ENCODE peak calls at places on chromosome 7, in seven cellular contexts. One of them, this sample, is unnamed.

GRCh38 chr7:78970440-78970916 is 483.0 kb downstream of the MAGI2 start:
- DNase-seq in AG08396: no peak
- DNase-seq in NAMALWA: no peak
- DNase-seq in heart left ventricle: no peak
- DNase-seq in astrocyte of the cerebellum: no peak
- DNase-seq in effector memory CD4-positive, alpha-beta T cell: no peak
- DNase-seq in right cardiac atrium: no peak
- DNase-seq in this sample: no peak

GRCh38 chr7:41573881-41574280 is 129.0 kb downstream of the INHBA start:
- DNase-seq in AG08396: no peak
- DNase-seq in NAMALWA: no peak
- DNase-seq in heart left ventricle: no peak
- DNase-seq in astrocyte of the cerebellum: no peak
- DNase-seq in effector memory CD4-positive, alpha-beta T cell: no peak
- DNase-seq in right cardiac atrium: no peak
- DNase-seq in this sample: no peak

GRCh38 chr7:26865094-26865388 is 651 bp upstream of the SKAP2 start:
- DNase-seq in AG08396: peak
- DNase-seq in NAMALWA: no peak
- DNase-seq in heart left ventricle: peak
- DNase-seq in astrocyte of the cerebellum: no peak
- DNase-seq in effector memory CD4-positive, alpha-beta T cell: no peak
- DNase-seq in right cardiac atrium: peak
- DNase-seq in this sample: no peak

GRCh38 chr7:85600425-85600824 is 413.6 kb upstream of the SEMA3D start:
- DNase-seq in AG08396: no peak
- DNase-seq in NAMALWA: no peak
- DNase-seq in heart left ventricle: no peak
- DNase-seq in astrocyte of the cerebellum: no peak
- DNase-seq in effector memory CD4-positive, alpha-beta T cell: no peak
- DNase-seq in right cardiac atrium: no peak
- DNase-seq in this sample: peak

GRCh38 chr7:95596183-95597135 is at the start of gene PDK4:
- DNase-seq in AG08396: peak
- DNase-seq in NAMALWA: no peak
- DNase-seq in heart left ventricle: peak
- DNase-seq in astrocyte of the cerebellum: no peak
- DNase-seq in effector memory CD4-positive, alpha-beta T cell: no peak
- DNase-seq in right cardiac atrium: peak
- DNase-seq in this sample: peak

GRCh38 chr7:23260371-23260770 is 13.8 kb downstream of the GPNMB start:
- DNase-seq in AG08396: no peak
- DNase-seq in NAMALWA: no peak
- DNase-seq in heart left ventricle: no peak
- DNase-seq in astrocyte of the cerebellum: no peak
- DNase-seq in effector memory CD4-positive, alpha-beta T cell: no peak
- DNase-seq in right cardiac atrium: no peak
- DNase-seq in this sample: no peak

GRCh38 chr7:36961097-36961496 is 236.8 kb upstream of the AOAH start:
- DNase-seq in AG08396: no peak
- DNase-seq in NAMALWA: no peak
- DNase-seq in heart left ventricle: no peak
- DNase-seq in astrocyte of the cerebellum: no peak
- DNase-seq in effector memory CD4-positive, alpha-beta T cell: no peak
- DNase-seq in right cardiac atrium: no peak
- DNase-seq in this sample: no peak

GRCh38 chr7:20238754-20239324 is 21.7 kb upstream of the MACC1 start:
- DNase-seq in AG08396: no peak
- DNase-seq in NAMALWA: peak
- DNase-seq in heart left ventricle: no peak
- DNase-seq in astrocyte of the cerebellum: no peak
- DNase-seq in effector memory CD4-positive, alpha-beta T cell: no peak
- DNase-seq in right cardiac atrium: peak
- DNase-seq in this sample: no peak

GRCh38 chr7:137169282-137169698 is 174.2 kb downstream of the PTN start:
- DNase-seq in AG08396: peak
- DNase-seq in NAMALWA: peak
- DNase-seq in heart left ventricle: peak
- DNase-seq in astrocyte of the cerebellum: peak
- DNase-seq in effector memory CD4-positive, alpha-beta T cell: no peak
- DNase-seq in right cardiac atrium: peak
- DNase-seq in this sample: peak

GRCh38 chr7:90988523-90988922 is 275.7 kb upstream of the FZD1 start:
- DNase-seq in AG08396: no peak
- DNase-seq in NAMALWA: no peak
- DNase-seq in heart left ventricle: no peak
- DNase-seq in astrocyte of the cerebellum: no peak
- DNase-seq in effector memory CD4-positive, alpha-beta T cell: no peak
- DNase-seq in right cardiac atrium: peak
- DNase-seq in this sample: no peak

GRCh38 chr7:122748195-122748594 is 45.5 kb upstream of the RNF148 start:
- DNase-seq in AG08396: no peak
- DNase-seq in NAMALWA: no peak
- DNase-seq in heart left ventricle: no peak
- DNase-seq in astrocyte of the cerebellum: no peak
- DNase-seq in effector memory CD4-positive, alpha-beta T cell: no peak
- DNase-seq in right cardiac atrium: no peak
- DNase-seq in this sample: no peak

GRCh38 chr7:21370283-21370982 is 57.5 kb upstream of the SP4 start:
- DNase-seq in AG08396: no peak
- DNase-seq in NAMALWA: no peak
- DNase-seq in heart left ventricle: no peak
- DNase-seq in astrocyte of the cerebellum: no peak
- DNase-seq in effector memory CD4-positive, alpha-beta T cell: no peak
- DNase-seq in right cardiac atrium: no peak
- DNase-seq in this sample: no peak

GRCh38 chr7:80124870-80125269 is 9.8 kb upstream of the GNAI1 start:
- DNase-seq in AG08396: no peak
- DNase-seq in NAMALWA: no peak
- DNase-seq in heart left ventricle: no peak
- DNase-seq in astrocyte of the cerebellum: no peak
- DNase-seq in effector memory CD4-positive, alpha-beta T cell: no peak
- DNase-seq in right cardiac atrium: no peak
- DNase-seq in this sample: no peak

GRCh38 chr7:9937944-9938631 is 1035.6 kb upstream of the PHF14 start:
- DNase-seq in AG08396: no peak
- DNase-seq in NAMALWA: no peak
- DNase-seq in heart left ventricle: no peak
- DNase-seq in astrocyte of the cerebellum: peak
- DNase-seq in effector memory CD4-positive, alpha-beta T cell: no peak
- DNase-seq in right cardiac atrium: no peak
- DNase-seq in this sample: peak

GRCh38 chr7:106070201-106070551 is 41.9 kb downstream of the SYPL1 start:
- DNase-seq in AG08396: no peak
- DNase-seq in NAMALWA: no peak
- DNase-seq in heart left ventricle: no peak
- DNase-seq in astrocyte of the cerebellum: no peak
- DNase-seq in effector memory CD4-positive, alpha-beta T cell: no peak
- DNase-seq in right cardiac atrium: no peak
- DNase-seq in this sample: no peak

GRCh38 chr7:151431768-151432311 is 8.1 kb downstream of the CRYGN start:
- DNase-seq in AG08396: no peak
- DNase-seq in NAMALWA: no peak
- DNase-seq in heart left ventricle: no peak
- DNase-seq in astrocyte of the cerebellum: no peak
- DNase-seq in effector memory CD4-positive, alpha-beta T cell: no peak
- DNase-seq in right cardiac atrium: no peak
- DNase-seq in this sample: no peak

GRCh38 chr7:27213904-27214586 is 14.2 kb upstream of the HOXA13 start:
- DNase-seq in AG08396: no peak
- DNase-seq in NAMALWA: no peak
- DNase-seq in heart left ventricle: no peak
- DNase-seq in astrocyte of the cerebellum: no peak
- DNase-seq in effector memory CD4-positive, alpha-beta T cell: no peak
- DNase-seq in right cardiac atrium: no peak
- DNase-seq in this sample: no peak

GRCh38 chr7:45105588-45106188 is 5.8 kb downstream of the TBRG4 start:
- DNase-seq in AG08396: no peak
- DNase-seq in NAMALWA: no peak
- DNase-seq in heart left ventricle: no peak
- DNase-seq in astrocyte of the cerebellum: no peak
- DNase-seq in effector memory CD4-positive, alpha-beta T cell: no peak
- DNase-seq in right cardiac atrium: no peak
- DNase-seq in this sample: no peak

GRCh38 chr7:117227091-117227490 is 95.8 kb downstream of the WNT2 start:
- DNase-seq in AG08396: no peak
- DNase-seq in NAMALWA: no peak
- DNase-seq in heart left ventricle: no peak
- DNase-seq in astrocyte of the cerebellum: no peak
- DNase-seq in effector memory CD4-positive, alpha-beta T cell: no peak
- DNase-seq in right cardiac atrium: peak
- DNase-seq in this sample: peak

GRCh38 chr7:98252655-98253054 is 623 bp upstream of the TECPR1 start:
- DNase-seq in AG08396: no peak
- DNase-seq in NAMALWA: no peak
- DNase-seq in heart left ventricle: no peak
- DNase-seq in astrocyte of the cerebellum: no peak
- DNase-seq in effector memory CD4-positive, alpha-beta T cell: no peak
- DNase-seq in right cardiac atrium: no peak
- DNase-seq in this sample: peak

GRCh38 chr7:1087462-1087809 is 477 bp upstream of the GPER1 start:
- DNase-seq in AG08396: peak
- DNase-seq in NAMALWA: no peak
- DNase-seq in heart left ventricle: no peak
- DNase-seq in astrocyte of the cerebellum: no peak
- DNase-seq in effector memory CD4-positive, alpha-beta T cell: no peak
- DNase-seq in right cardiac atrium: no peak
- DNase-seq in this sample: peak

GRCh38 chr7:20157456-20157855 is 59.7 kb downstream of the MACC1 start:
- DNase-seq in AG08396: no peak
- DNase-seq in NAMALWA: no peak
- DNase-seq in heart left ventricle: no peak
- DNase-seq in astrocyte of the cerebellum: no peak
- DNase-seq in effector memory CD4-positive, alpha-beta T cell: no peak
- DNase-seq in right cardiac atrium: no peak
- DNase-seq in this sample: no peak